ENCODE peak calls at places on chromosome 1, in five cellular contexts. One of them, this sample, is unnamed.

GRCh38 chr1:92503926-92504750 is 17.4 kb upstream of the GFI1 start:
- DNase-seq in activated effector memory CD4-positive, alpha-beta T cell treated with Interleukin-2 at 50 U/mL for 16 hours: no peak
- DNase-seq in iPS DF 6.9: no peak
- DNase-seq in AG09309: no peak
- DNase-seq in AG10803: no peak
- DNase-seq in this sample: no peak

GRCh38 chr1:183812686-183813569 is 8.0 kb downstream of the RGL1 start:
- DNase-seq in activated effector memory CD4-positive, alpha-beta T cell treated with Interleukin-2 at 50 U/mL for 16 hours: no peak
- DNase-seq in iPS DF 6.9: no peak
- DNase-seq in AG09309: no peak
- DNase-seq in AG10803: peak
- DNase-seq in this sample: no peak

GRCh38 chr1:174222166-174222949 is 63.0 kb downstream of the RABGAP1L start:
- DNase-seq in iPS DF 6.9: no peak
- DNase-seq in AG10803: peak
- DNase-seq in activated effector memory CD4-positive, alpha-beta T cell treated with Interleukin-2 at 50 U/mL for 16 hours: no peak
- DNase-seq in AG09309: peak
- DNase-seq in this sample: peak

GRCh38 chr1:197976368-197976767 is 59.2 kb downstream of the LHX9 start:
- DNase-seq in iPS DF 6.9: no peak
- DNase-seq in activated effector memory CD4-positive, alpha-beta T cell treated with Interleukin-2 at 50 U/mL for 16 hours: no peak
- DNase-seq in AG09309: no peak
- DNase-seq in AG10803: no peak
- DNase-seq in this sample: no peak

GRCh38 chr1:155650231-155650757 is 38.3 kb downstream of the YY1AP1 start:
- DNase-seq in AG10803: no peak
- DNase-seq in activated effector memory CD4-positive, alpha-beta T cell treated with Interleukin-2 at 50 U/mL for 16 hours: no peak
- DNase-seq in AG09309: no peak
- DNase-seq in iPS DF 6.9: no peak
- DNase-seq in this sample: peak

GRCh38 chr1:193558491-193559028 is 372.1 kb upstream of the B3GALT2 start:
- DNase-seq in AG09309: no peak
- DNase-seq in activated effector memory CD4-positive, alpha-beta T cell treated with Interleukin-2 at 50 U/mL for 16 hours: peak
- DNase-seq in AG10803: peak
- DNase-seq in iPS DF 6.9: no peak
- DNase-seq in this sample: no peak

GRCh38 chr1:94903318-94904009 is 23.4 kb downstream of the CNN3 start:
- DNase-seq in iPS DF 6.9: no peak
- DNase-seq in AG10803: peak
- DNase-seq in activated effector memory CD4-positive, alpha-beta T cell treated with Interleukin-2 at 50 U/mL for 16 hours: no peak
- DNase-seq in AG09309: no peak
- DNase-seq in this sample: no peak

GRCh38 chr1:78649628-78650027 is at the start of gene IFI44:
- DNase-seq in AG10803: peak
- DNase-seq in activated effector memory CD4-positive, alpha-beta T cell treated with Interleukin-2 at 50 U/mL for 16 hours: peak
- DNase-seq in iPS DF 6.9: no peak
- DNase-seq in AG09309: peak
- DNase-seq in this sample: no peak

GRCh38 chr1:53548031-53548491 is 88.9 kb downstream of the DMRTB1 start:
- DNase-seq in iPS DF 6.9: no peak
- DNase-seq in AG09309: no peak
- DNase-seq in activated effector memory CD4-positive, alpha-beta T cell treated with Interleukin-2 at 50 U/mL for 16 hours: no peak
- DNase-seq in AG10803: no peak
- DNase-seq in this sample: no peak

GRCh38 chr1:20587639-20588017 is 1.3 kb upstream of the CDA start:
- DNase-seq in AG09309: no peak
- DNase-seq in AG10803: peak
- DNase-seq in activated effector memory CD4-positive, alpha-beta T cell treated with Interleukin-2 at 50 U/mL for 16 hours: no peak
- DNase-seq in iPS DF 6.9: no peak
- DNase-seq in this sample: no peak

GRCh38 chr1:89633745-89634625 is 1.1 kb downstream of the LRRC8C start:
- DNase-seq in iPS DF 6.9: no peak
- DNase-seq in activated effector memory CD4-positive, alpha-beta T cell treated with Interleukin-2 at 50 U/mL for 16 hours: no peak
- DNase-seq in AG09309: no peak
- DNase-seq in AG10803: peak
- DNase-seq in this sample: peak

GRCh38 chr1:154730251-154730650 is 122.3 kb upstream of the ADAR start:
- DNase-seq in AG10803: peak
- DNase-seq in iPS DF 6.9: peak
- DNase-seq in AG09309: no peak
- DNase-seq in activated effector memory CD4-positive, alpha-beta T cell treated with Interleukin-2 at 50 U/mL for 16 hours: no peak
- DNase-seq in this sample: no peak